ENCODE peak calls at places on chromosomes 11 and 22, in nine cellular contexts. Y, G, C, A, B, H, O, Z and X are unnamed samples.

GRCh38 chr11:63670738-63671321 is 346 bp downstream of the ATL3 start:
- DNase-seq in Y (no peak), G (no peak), C (peak; percentile 78), A (no peak), B (peak; percentile 53), H (no peak), O (no peak), Z (peak; percentile 65), X (peak; percentile 48)

GRCh38 chr11:8055111-8055835 is 25.7 kb upstream of the TUB start:
- DNase-seq in Y (no peak), G (no peak), C (peak; percentile 39), A (no peak), B (no peak), H (no peak), O (no peak), Z (no peak), X (no peak)

GRCh38 chr11:114259124-114259526 is 37.1 kb upstream of the NNMT start:
- DNase-seq in Y (no peak), G (no peak), C (no peak), A (no peak), B (no peak), H (no peak), O (no peak), Z (no peak), X (no peak)

GRCh38 chr11:111912535-111912934 is at the start of gene HSPB2:
- DNase-seq in Y (no peak), G (no peak), C (peak; percentile 71), A (no peak), B (no peak), H (no peak), O (no peak), Z (no peak), X (no peak)

GRCh38 chr11:121297872-121298271 is 5.3 kb downstream of the SC5D start:
- DNase-seq in Y (no peak), G (no peak), C (no peak), A (no peak), B (no peak), H (no peak), O (no peak), Z (no peak), X (no peak)

GRCh38 chr11:64673279-64673678 is 49.7 kb downstream of the NRXN2 start:
- DNase-seq in Y (no peak), G (no peak), C (no peak), A (no peak), B (no peak), H (no peak), O (no peak), Z (no peak), X (no peak)

GRCh38 chr11:35623708-35624168 is 5.5 kb downstream of the FJX1 start:
- DNase-seq in Y (no peak), G (no peak), C (no peak), A (no peak), B (no peak), H (peak; percentile 13), O (no peak), Z (no peak), X (peak; percentile 69)

GRCh38 chr22:38924197-38924952 is 33.0 kb upstream of the APOBEC3A start:
- DNase-seq in Y (peak; percentile 75), G (peak; percentile 80), C (peak; percentile 88), A (peak; percentile 96), B (peak; percentile 16), H (peak; percentile 79), O (no peak), Z (peak; percentile 95), X (peak; percentile 50)

GRCh38 chr11:101470414-101470813 is 113.4 kb downstream of the TRPC6 start:
- DNase-seq in Y (no peak), G (no peak), C (no peak), A (no peak), B (no peak), H (no peak), O (no peak), Z (no peak), X (no peak)

GRCh38 chr22:43948836-43949235 is 6.4 kb upstream of the SAMM50 start:
- DNase-seq in Y (no peak), G (no peak), C (no peak), A (no peak), B (no peak), H (no peak), O (no peak), Z (no peak), X (no peak)